ENCODE peak calls at places on chromosomes 6 and 20, in five cellular contexts. C is brain microvascular endothelial cell; H is choroid plexus epithelial cell; L is stimulated activated CD4-positive, alpha-beta T cell treated with anti-CD3 and anti-CD28 coated beads, Interleukin-1b, Interleukin-23, amount 100 ng/mL, for 1 hour; I is Caco-2. D is an unnamed sample.

GRCh38 chr6:109059591-109060021 is 35.0 kb downstream of the SESN1 start:
- DNase-seq in L (no peak), I (no peak), C (peak; percentile 37), H (peak; percentile 75), D (no peak)

GRCh38 chr6:119355157-119355556 is 5.6 kb upstream of the MAN1A1 start:
- DNase-seq in L (no peak), C (no peak), I (no peak), H (no peak), D (no peak)

GRCh38 chr6:81787313-81788068 is 35.0 kb upstream of the TENT5A start:
- DNase-seq in L (no peak), I (no peak), H (peak; percentile 77), C (no peak), D (no peak)

GRCh38 chr6:158039571-158040050 is 57.9 kb downstream of the SYNJ2 start:
- DNase-seq in C (peak; percentile 91), I (no peak), L (no peak), H (peak; percentile 89), D (no peak)

GRCh38 chr6:141988954-141989705 is 143.6 kb upstream of the GJE1 start:
- DNase-seq in C (peak; percentile 74), L (no peak), H (peak; percentile 87), I (no peak), D (no peak)

GRCh38 chr20:51616060-51616459 is 73.5 kb upstream of the NFATC2 start:
- DNase-seq in H (no peak), I (no peak), L (no peak), C (no peak), D (no peak)

GRCh38 chr6:4369616-4370015 is 234.2 kb upstream of the ECI2 start:
- DNase-seq in C (no peak), L (no peak), H (peak; percentile 89), I (no peak), D (no peak)

GRCh38 chr6:26240981-26241770 is 123.8 kb upstream of the BTN3A2 start:
- DNase-seq in L (no peak), C (peak; percentile 78), I (no peak), H (peak; percentile 90), D (no peak)

GRCh38 chr20:17959257-17959627 is 9.4 kb downstream of the SNX5 start:
- DNase-seq in L (no peak), C (no peak), I (no peak), H (no peak), D (no peak)

GRCh38 chr6:149060300-149060984 is 257.1 kb upstream of the TAB2 start:
- DNase-seq in H (peak; percentile 39), I (no peak), L (no peak), C (peak; percentile 50), D (no peak)

GRCh38 chr6:122752990-122753687 is 26.4 kb upstream of the FABP7 start:
- DNase-seq in C (no peak), I (no peak), L (no peak), H (no peak), D (no peak)

GRCh38 chr6:139679516-139680179 is 305.2 kb upstream of the CITED2 start:
- DNase-seq in C (peak; percentile 84), H (peak; percentile 84), L (no peak), I (no peak), D (no peak)

GRCh38 chr20:56429496-56429895 is 17.4 kb downstream of the CASS4 start:
- DNase-seq in H (peak; percentile 68), I (no peak), C (peak; percentile 90), L (no peak), D (no peak)

GRCh38 chr20:41989935-41990635 is 371.9 kb upstream of the CHD6 start:
- DNase-seq in I (no peak), C (no peak), H (no peak), L (no peak), D (no peak)

GRCh38 chr20:32059189-32059588 is 7.1 kb downstream of the HCK start:
- DNase-seq in C (no peak), I (no peak), L (no peak), H (no peak), D (no peak)

GRCh38 chr6:46676604-46677313 is 10.9 kb upstream of the TDRD6 start:
- DNase-seq in H (no peak), I (no peak), L (no peak), C (no peak), D (no peak)

GRCh38 chr20:26214991-26215390 is 518.3 kb upstream of the ZNF337 start:
- DNase-seq in C (no peak), L (no peak), H (no peak), I (no peak), D (no peak)

GRCh38 chr6:169741344-169741743 is 10.0 kb downstream of the DYNLT2 start:
- DNase-seq in H (no peak), C (peak; percentile 7), L (no peak), I (no peak), D (no peak)

GRCh38 chr6:148952147-148953041 is 205.6 kb downstream of the UST start:
- DNase-seq in C (no peak), I (no peak), H (peak; percentile 38), L (no peak), D (no peak)

GRCh38 chr6:134921980-134922313 is 28.0 kb downstream of the ALDH8A1 start:
- DNase-seq in L (no peak), C (no peak), H (peak; percentile 30), I (no peak), D (no peak)

GRCh38 chr20:34834459-34834893 is 9.0 kb upstream of the NCOA6 start:
- DNase-seq in H (peak; percentile 60), L (no peak), I (no peak), C (no peak), D (no peak)

D was measured in D721Med.